ENCODE peak calls at places on chromosome 11, in six cellular contexts. One of them, this sample, is unnamed.

GRCh38 chr11:68306636-68307035 is 5.8 kb upstream of the LRP5 start:
- DNase-seq in activated naive CD4-positive, alpha-beta T cell: no peak
- DNase-seq in T-helper 9 cell: no peak
- DNase-seq in left colon: no peak
- DNase-seq in HFF-Myc: no peak
- DNase-seq in colonic mucosa: no peak
- DNase-seq in this sample: no peak

GRCh38 chr11:36196476-36197099 is 92.6 kb downstream of the COMMD9 start:
- DNase-seq in activated naive CD4-positive, alpha-beta T cell: no peak
- DNase-seq in HFF-Myc: no peak
- DNase-seq in left colon: no peak
- DNase-seq in colonic mucosa: no peak
- DNase-seq in T-helper 9 cell: no peak
- DNase-seq in this sample: no peak

GRCh38 chr11:114147389-114148382 is 88.2 kb downstream of the ZBTB16 start:
- DNase-seq in activated naive CD4-positive, alpha-beta T cell: no peak
- DNase-seq in T-helper 9 cell: no peak
- DNase-seq in colonic mucosa: no peak
- DNase-seq in left colon: no peak
- DNase-seq in HFF-Myc: no peak
- DNase-seq in this sample: no peak

GRCh38 chr11:126491092-126491491 is 135.6 kb downstream of the ST3GAL4 start:
- DNase-seq in T-helper 9 cell: no peak
- DNase-seq in activated naive CD4-positive, alpha-beta T cell: no peak
- DNase-seq in left colon: no peak
- DNase-seq in HFF-Myc: no peak
- DNase-seq in colonic mucosa: no peak
- DNase-seq in this sample: no peak

GRCh38 chr11:43504316-43504950 is 145.7 kb downstream of the TTC17 start:
- DNase-seq in left colon: no peak
- DNase-seq in HFF-Myc: no peak
- DNase-seq in activated naive CD4-positive, alpha-beta T cell: no peak
- DNase-seq in T-helper 9 cell: no peak
- DNase-seq in colonic mucosa: no peak
- DNase-seq in this sample: no peak

GRCh38 chr11:133163463-133164419 is 368.6 kb downstream of the OPCML start:
- DNase-seq in HFF-Myc: no peak
- DNase-seq in activated naive CD4-positive, alpha-beta T cell: no peak
- DNase-seq in colonic mucosa: peak
- DNase-seq in left colon: no peak
- DNase-seq in T-helper 9 cell: no peak
- DNase-seq in this sample: no peak

GRCh38 chr11:72004515-72005346 is 6.0 kb downstream of the IL18BP start:
- DNase-seq in left colon: no peak
- DNase-seq in T-helper 9 cell: no peak
- DNase-seq in HFF-Myc: no peak
- DNase-seq in activated naive CD4-positive, alpha-beta T cell: no peak
- DNase-seq in colonic mucosa: no peak
- DNase-seq in this sample: no peak

GRCh38 chr11:126348806-126349582 is 6.5 kb upstream of the ST3GAL4 start:
- DNase-seq in HFF-Myc: no peak
- DNase-seq in T-helper 9 cell: no peak
- DNase-seq in activated naive CD4-positive, alpha-beta T cell: no peak
- DNase-seq in left colon: no peak
- DNase-seq in colonic mucosa: no peak
- DNase-seq in this sample: no peak

GRCh38 chr11:15793032-15793996 is 563.0 kb downstream of the SOX6 start:
- DNase-seq in T-helper 9 cell: no peak
- DNase-seq in left colon: no peak
- DNase-seq in HFF-Myc: no peak
- DNase-seq in activated naive CD4-positive, alpha-beta T cell: no peak
- DNase-seq in colonic mucosa: no peak
- DNase-seq in this sample: no peak

GRCh38 chr11:117145393-117145761 is 1.3 kb downstream of the PAFAH1B2 start:
- DNase-seq in HFF-Myc: no peak
- DNase-seq in left colon: peak
- DNase-seq in T-helper 9 cell: no peak
- DNase-seq in colonic mucosa: peak
- DNase-seq in activated naive CD4-positive, alpha-beta T cell: no peak
- DNase-seq in this sample: no peak

GRCh38 chr11:102330226-102330625 is 12.9 kb downstream of the BIRC3 start:
- DNase-seq in HFF-Myc: no peak
- DNase-seq in colonic mucosa: no peak
- DNase-seq in left colon: no peak
- DNase-seq in activated naive CD4-positive, alpha-beta T cell: no peak
- DNase-seq in T-helper 9 cell: no peak
- DNase-seq in this sample: no peak

GRCh38 chr11:21565283-21565682 is 627.6 kb upstream of the ANO5 start:
- DNase-seq in activated naive CD4-positive, alpha-beta T cell: no peak
- DNase-seq in left colon: no peak
- DNase-seq in HFF-Myc: no peak
- DNase-seq in T-helper 9 cell: no peak
- DNase-seq in colonic mucosa: no peak
- DNase-seq in this sample: no peak

GRCh38 chr11:35006389-35007128 is 90.1 kb downstream of the PDHX start:
- DNase-seq in T-helper 9 cell: no peak
- DNase-seq in left colon: no peak
- DNase-seq in HFF-Myc: no peak
- DNase-seq in colonic mucosa: no peak
- DNase-seq in activated naive CD4-positive, alpha-beta T cell: no peak
- DNase-seq in this sample: no peak

GRCh38 chr11:123429851-123430735 is at the start of gene GRAMD1B:
- DNase-seq in colonic mucosa: peak
- DNase-seq in activated naive CD4-positive, alpha-beta T cell: peak
- DNase-seq in left colon: peak
- DNase-seq in T-helper 9 cell: peak
- DNase-seq in HFF-Myc: no peak
- DNase-seq in this sample: peak

GRCh38 chr11:2825886-2826678 is 59.5 kb downstream of the CDKN1C start:
- DNase-seq in HFF-Myc: peak
- DNase-seq in activated naive CD4-positive, alpha-beta T cell: no peak
- DNase-seq in left colon: peak
- DNase-seq in T-helper 9 cell: no peak
- DNase-seq in colonic mucosa: peak
- DNase-seq in this sample: peak

GRCh38 chr11:85664561-85665481 is at the start of gene CREBZF:
- DNase-seq in left colon: peak
- DNase-seq in activated naive CD4-positive, alpha-beta T cell: peak
- DNase-seq in colonic mucosa: peak
- DNase-seq in T-helper 9 cell: peak
- DNase-seq in HFF-Myc: peak
- DNase-seq in this sample: peak

GRCh38 chr11:66228521-66228920 is 39.9 kb upstream of the RAB1B start:
- DNase-seq in left colon: no peak
- DNase-seq in colonic mucosa: no peak
- DNase-seq in HFF-Myc: no peak
- DNase-seq in T-helper 9 cell: no peak
- DNase-seq in activated naive CD4-positive, alpha-beta T cell: no peak
- DNase-seq in this sample: no peak

GRCh38 chr11:73464347-73464746 is 88.1 kb downstream of the RELT start:
- DNase-seq in colonic mucosa: no peak
- DNase-seq in HFF-Myc: no peak
- DNase-seq in left colon: no peak
- DNase-seq in T-helper 9 cell: no peak
- DNase-seq in activated naive CD4-positive, alpha-beta T cell: no peak
- DNase-seq in this sample: no peak

GRCh38 chr11:1763336-1763795 is 361 bp downstream of the CTSD start:
- DNase-seq in activated naive CD4-positive, alpha-beta T cell: no peak
- DNase-seq in HFF-Myc: no peak
- DNase-seq in T-helper 9 cell: no peak
- DNase-seq in colonic mucosa: no peak
- DNase-seq in left colon: no peak
- DNase-seq in this sample: no peak

GRCh38 chr11:132039521-132039920 is 669.1 kb downstream of the NTM start:
- DNase-seq in T-helper 9 cell: no peak
- DNase-seq in activated naive CD4-positive, alpha-beta T cell: no peak
- DNase-seq in colonic mucosa: no peak
- DNase-seq in HFF-Myc: no peak
- DNase-seq in left colon: no peak
- DNase-seq in this sample: no peak

GRCh38 chr11:78551066-78551465 is 23.6 kb downstream of the NARS2 start:
- DNase-seq in activated naive CD4-positive, alpha-beta T cell: no peak
- DNase-seq in T-helper 9 cell: no peak
- DNase-seq in colonic mucosa: no peak
- DNase-seq in HFF-Myc: no peak
- DNase-seq in left colon: no peak
- DNase-seq in this sample: no peak